ENCODE peak calls at places on chromosomes 4 and X, in five cellular contexts. D is A549, E is IMR-90, J is K562, O is HepG2. A is an unnamed sample.

GRCh38 chrX:30504309-30504708 is 73.3 kb downstream of the TASL start:
- DNase-seq in E (peak; percentile 41), O (peak; percentile 20), J (peak; percentile 3), D (peak; percentile 30), A (no peak)

GRCh38 chr4:144787365-144788263 is 141.7 kb downstream of the HHIP start:
- DNase-seq in O (peak; percentile 34), J (peak; percentile 23), D (peak; percentile 47), E (peak; percentile 49), A (no peak)

GRCh38 chrX:133365886-133366611 is 49.2 kb downstream of the GPC4 start:
- DNase-seq in D (no peak), E (peak; percentile 44), J (no peak), O (no peak), A (no peak)

GRCh38 chrX:151870603-151871002 is 42.1 kb upstream of the MAGEA4 start:
- DNase-seq in D (peak; percentile 70), O (peak; percentile 2), E (peak; percentile 56), J (no peak), A (no peak)

GRCh38 chr4:80081566-80081965 is 8.5 kb upstream of the ANTXR2 start:
- DNase-seq in J (no peak), D (no peak), O (no peak), E (no peak), A (no peak)

GRCh38 chr4:157582141-157582540 is 361.6 kb downstream of the GRIA2 start:
- DNase-seq in O (no peak), D (no peak), J (no peak), E (no peak), A (no peak)

GRCh38 chrX:10158279-10158939 is 1.6 kb downstream of the CLCN4 start:
- DNase-seq in D (no peak), J (no peak), O (no peak), E (no peak), A (peak; percentile 63)

GRCh38 chr4:102449751-102450352 is 51.3 kb upstream of the NFKB1 start:
- DNase-seq in O (peak; percentile 65), E (peak; percentile 64), D (peak; percentile 62), J (peak; percentile 29), A (no peak)

GRCh38 chrX:22467571-22467970 is 194.9 kb downstream of the CBLL2 start:
- DNase-seq in O (no peak), E (no peak), D (no peak), J (no peak), A (no peak)

GRCh38 chrX:9197231-9197630 is 163.3 kb upstream of the FAM9B start:
- DNase-seq in D (no peak), J (no peak), E (peak; percentile 75), O (no peak), A (no peak)

GRCh38 chrX:69614896-69615295 is 1.0 kb upstream of the EDA start:
- DNase-seq in D (no peak), E (no peak), J (no peak), O (no peak), A (no peak)

GRCh38 chr4:156493858-156494257 is 477.7 kb downstream of the PDGFC start:
- DNase-seq in J (no peak), D (no peak), E (peak; percentile 16), O (no peak), A (no peak)

GRCh38 chr4:149999485-150000074 is 78.7 kb upstream of the DCLK2 start:
- DNase-seq in E (peak; percentile 87), J (peak; percentile 10), D (peak; percentile 77), O (peak; percentile 32), A (no peak)

GRCh38 chr4:83219344-83219990 is 65.1 kb downstream of the COQ2 start:
- DNase-seq in O (no peak), J (no peak), D (no peak), E (no peak), A (no peak)

GRCh38 chr4:67700119-67700873 is 659 bp downstream of the UBA6 start:
- DNase-seq in E (peak; percentile 27), O (no peak), J (peak; percentile 17), D (no peak), A (no peak)

GRCh38 chr4:169612869-169613859 is 781 bp upstream of the NEK1 start:
- DNase-seq in D (peak; percentile 77), O (peak; percentile 70), J (peak; percentile 69), E (peak; percentile 79), A (peak; percentile 41)

GRCh38 chrX:156001667-156002021 is 4.1 kb downstream of the IL9R start:
- DNase-seq in J (peak; percentile 71), E (no peak), D (no peak), O (no peak), A (no peak)

GRCh38 chr4:72846280-72847111 is 223.0 kb downstream of the COX18 start:
- DNase-seq in J (peak; percentile 46), O (peak; percentile 17), E (no peak), D (peak; percentile 18), A (peak; percentile 67)

DNA sequence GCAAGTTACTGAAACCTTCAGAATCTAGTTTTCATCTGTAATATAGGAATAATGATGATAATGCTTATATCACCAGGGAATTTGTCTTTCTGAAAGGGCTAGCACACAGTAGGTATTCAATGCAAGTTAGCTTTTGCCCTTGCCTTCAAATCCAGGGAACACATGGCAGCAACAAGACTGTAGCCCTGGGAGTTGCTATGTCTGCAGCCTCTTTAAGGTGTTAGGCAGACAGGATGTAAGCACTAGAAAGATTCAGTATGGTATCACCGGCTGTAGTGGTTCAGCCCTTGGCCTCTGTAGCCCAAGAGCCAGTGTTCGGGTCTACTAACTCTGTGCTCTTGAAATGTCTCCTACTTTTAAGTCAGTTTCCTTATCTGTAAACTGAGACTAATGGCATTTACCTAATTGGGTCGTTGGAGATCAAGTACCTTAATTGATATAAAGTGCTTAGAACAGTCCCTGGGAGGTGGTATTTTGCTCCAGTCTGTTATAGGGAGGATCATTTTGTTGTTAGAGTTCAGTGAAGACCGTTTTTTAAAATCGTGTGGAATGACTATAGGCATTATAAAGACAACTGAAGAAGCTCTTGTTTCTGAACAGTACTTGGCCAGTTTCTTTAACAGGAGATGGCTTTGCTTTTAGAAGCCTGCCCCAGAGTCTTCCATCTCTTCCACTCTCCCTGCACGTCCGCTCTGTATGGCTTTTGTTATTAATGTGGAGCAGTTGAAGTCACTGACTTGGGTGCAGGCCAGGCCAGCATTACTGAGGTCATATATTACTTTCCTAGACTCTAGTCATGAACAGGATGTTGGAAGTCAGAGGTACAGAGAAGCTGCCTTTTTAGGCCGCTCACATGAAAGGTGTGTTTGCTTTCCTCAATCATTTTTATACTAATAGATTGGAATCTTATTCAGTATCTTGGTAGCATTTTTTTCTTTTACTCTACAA is 44.8 kb downstream of the GAB1 start:
- DNase-seq in O (no peak), E (peak; percentile 93), D (no peak), J (peak; percentile 23), A (no peak)
- TF ChIP-seq MAFK in O (no peak), E (no peak), D (no peak), J (no peak), A (no peak)

GRCh38 chrX:115367455-115367854 is 77.9 kb downstream of the LUZP4 start:
- DNase-seq in D (no peak), J (no peak), E (peak; percentile 56), O (no peak), A (no peak)
- TF ChIP-seq MAFK in D (no peak), J (no peak), E (no peak), O (no peak), A (no peak)

DNA sequence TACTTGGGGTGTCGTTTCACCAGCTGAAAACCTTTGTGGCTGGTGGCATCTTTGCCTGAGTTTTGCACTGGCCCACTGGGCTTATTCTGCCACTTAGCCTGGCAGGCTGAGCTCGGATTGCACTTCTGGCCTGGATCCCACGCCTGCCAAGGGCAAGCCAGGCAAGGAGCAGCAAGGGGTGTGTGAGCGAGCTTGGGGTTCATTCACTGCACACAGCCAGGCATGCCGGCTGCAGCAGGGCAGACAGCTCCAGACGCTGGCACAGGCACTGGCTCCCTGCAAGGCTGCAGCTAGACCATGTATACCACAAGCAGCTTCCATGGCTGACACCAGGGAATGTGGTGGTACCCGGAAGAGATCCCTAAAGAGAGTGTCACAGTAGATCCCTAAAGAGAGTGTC is 476.3 kb downstream of the EPHA5 start:
- DNase-seq in O (no peak), D (no peak), J (no peak), E (no peak), A (no peak)
- TF ChIP-seq MAFK in O (no peak), D (no peak), J (no peak), E (no peak), A (no peak)

GRCh38 chrX:134949271-134949670 is 41.5 kb upstream of the SMIM10 start:
- DNase-seq in O (peak; percentile 69), J (no peak), E (peak; percentile 62), D (peak; percentile 67), A (no peak)

GRCh38 chrX:134948333-134949241 is 42.2 kb upstream of the SMIM10 start:
- DNase-seq in E (peak; percentile 88), J (no peak), O (peak; percentile 88), D (peak; percentile 84), A (no peak)
- TF ChIP-seq MAFK in E (no peak), J (no peak), O (no peak), D (peak; percentile 24), A (no peak)

DNA sequence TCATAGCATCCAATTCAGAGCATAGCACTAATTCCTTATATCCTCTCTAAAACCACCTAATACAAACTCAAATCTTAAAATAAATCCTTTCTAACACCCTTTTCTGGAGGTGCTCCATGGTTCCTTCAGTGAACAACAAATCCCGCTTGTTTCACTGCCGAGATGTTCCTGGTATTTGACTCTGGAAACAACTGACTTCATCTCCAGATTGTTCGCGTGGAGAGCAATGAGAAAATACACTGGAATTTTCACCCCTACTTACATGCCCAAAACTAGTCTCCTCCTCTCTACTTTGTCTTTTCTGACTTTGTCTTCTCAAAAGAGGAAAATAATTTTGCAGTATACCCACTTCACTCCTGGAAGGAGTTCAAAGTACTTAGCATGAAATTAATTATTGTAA is 129.0 kb downstream of the PLS3 start:
- DNase-seq in D (no peak), E (peak; percentile 9), J (no peak), O (no peak), A (no peak)
- TF ChIP-seq MAFK in D (no peak), E (no peak), J (no peak), O (no peak), A (no peak)

GRCh38 chr4:108709722-108710121 is 53.1 kb downstream of the ETNPPL start:
- DNase-seq in O (no peak), D (no peak), E (no peak), J (no peak), A (no peak)
- TF ChIP-seq MAFK in O (no peak), D (no peak), E (no peak), J (no peak), A (no peak)

GRCh38 chrX:56811599-56811998 is 82.6 kb downstream of the NBDY start:
- DNase-seq in J (no peak), D (no peak), E (no peak), O (no peak), A (no peak)

GRCh38 chrX:56812515-56813105 is 83.6 kb downstream of the NBDY start:
- DNase-seq in D (no peak), J (peak; percentile 2), O (no peak), E (no peak), A (no peak)

GRCh38 chrX:56817179-56817578 is 88.1 kb downstream of the NBDY start:
- DNase-seq in J (no peak), O (no peak), D (no peak), E (no peak), A (no peak)

GRCh38 chrX:56813318-56813837 is 84.3 kb downstream of the NBDY start:
- DNase-seq in O (no peak), J (peak; percentile 6), D (no peak), E (peak; percentile 31), A (no peak)
- TF ChIP-seq MAFK in O (no peak), J (no peak), D (no peak), E (no peak), A (no peak)

A was measured in H1.